ENCODE peak calls at places on chromosomes 1 and 21, in five cellular contexts. D, V, E, W and J are unnamed samples.

GRCh38 chr1:37951041-37951782 is 4.4 kb upstream of the INPP5B start:
- DNase-seq in W (no peak), D (no peak), E (no peak), V (no peak), J (no peak)

GRCh38 chr1:51025374-51025773 is 55.3 kb downstream of the CDKN2C start:
- DNase-seq in D (no peak), E (no peak), V (no peak), W (no peak), J (no peak)

GRCh38 chr1:54277451-54278355 is 77.7 kb downstream of the MRPL37 start:
- DNase-seq in V (no peak), D (no peak), E (no peak), W (peak; percentile 51), J (no peak)

GRCh38 chr1:56824956-56825355 is 5.8 kb upstream of the FYB2 start:
- DNase-seq in V (no peak), D (no peak), W (no peak), E (no peak), J (no peak)

GRCh38 chr1:247430430-247430829 is 14.5 kb downstream of the NLRP3 start:
- DNase-seq in V (no peak), D (no peak), E (no peak), W (no peak), J (no peak)

GRCh38 chr1:36125129-36125991 is at the start of gene COL8A2:
- DNase-seq in D (no peak), V (no peak), E (no peak), W (no peak), J (peak; percentile 65)

GRCh38 chr1:31788825-31789256 is 24.7 kb upstream of the ADGRB2 start:
- DNase-seq in V (peak; percentile 76), W (peak; percentile 86), D (no peak), E (no peak), J (no peak)

GRCh38 chr1:212727386-212728181 is 27.9 kb upstream of the BATF3 start:
- DNase-seq in D (no peak), V (peak; percentile 93), W (peak; percentile 31), E (no peak), J (no peak)

GRCh38 chr1:204726478-204726877 is 40.9 kb upstream of the LRRN2 start:
- DNase-seq in V (peak; percentile 67), W (peak; percentile 3), E (no peak), D (no peak), J (no peak)

GRCh38 chr1:85327759-85328158 is 51.3 kb upstream of the BCL10 start:
- DNase-seq in D (no peak), V (no peak), E (no peak), W (no peak), J (no peak)

GRCh38 chr1:165635329-165635728 is 4.3 kb downstream of the MGST3 start:
- DNase-seq in V (no peak), D (no peak), W (no peak), E (no peak), J (no peak)
- H3K4me3 ChIP-seq in V (no peak overlapping the region), D (no peak overlapping the region), W (no peak overlapping the region), E (no peak overlapping the region), J (no peak overlapping the region)

DNA sequence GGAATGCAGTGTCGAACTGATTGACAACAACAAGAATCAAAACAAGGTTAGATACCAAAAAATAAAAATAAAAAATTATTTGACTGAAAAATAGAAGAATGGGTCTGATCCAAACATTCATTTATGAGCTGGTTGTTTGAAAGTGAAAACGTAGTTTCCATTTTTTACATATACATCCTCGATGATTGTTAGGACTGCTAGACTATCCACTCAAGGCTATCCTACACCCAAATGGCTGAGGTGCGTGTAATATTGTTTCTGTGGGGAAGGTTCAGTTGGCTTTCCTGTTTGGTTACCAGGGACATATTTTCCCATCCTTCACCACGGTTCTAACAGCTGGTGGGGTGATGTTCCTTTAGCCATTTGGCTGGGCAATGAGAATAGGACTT is 66.2 kb downstream of the MAP3K7CL start:
- DNase-seq in W (no peak), D (no peak), E (no peak), V (no peak), J (no peak)
- H3K4me3 ChIP-seq in W (no peak overlapping the region), D (peak overlapping the region; percentile 18), E (peak overlapping the region; percentile 32), V (no peak overlapping the region), J (peak overlapping the region; percentile 30)

DNA sequence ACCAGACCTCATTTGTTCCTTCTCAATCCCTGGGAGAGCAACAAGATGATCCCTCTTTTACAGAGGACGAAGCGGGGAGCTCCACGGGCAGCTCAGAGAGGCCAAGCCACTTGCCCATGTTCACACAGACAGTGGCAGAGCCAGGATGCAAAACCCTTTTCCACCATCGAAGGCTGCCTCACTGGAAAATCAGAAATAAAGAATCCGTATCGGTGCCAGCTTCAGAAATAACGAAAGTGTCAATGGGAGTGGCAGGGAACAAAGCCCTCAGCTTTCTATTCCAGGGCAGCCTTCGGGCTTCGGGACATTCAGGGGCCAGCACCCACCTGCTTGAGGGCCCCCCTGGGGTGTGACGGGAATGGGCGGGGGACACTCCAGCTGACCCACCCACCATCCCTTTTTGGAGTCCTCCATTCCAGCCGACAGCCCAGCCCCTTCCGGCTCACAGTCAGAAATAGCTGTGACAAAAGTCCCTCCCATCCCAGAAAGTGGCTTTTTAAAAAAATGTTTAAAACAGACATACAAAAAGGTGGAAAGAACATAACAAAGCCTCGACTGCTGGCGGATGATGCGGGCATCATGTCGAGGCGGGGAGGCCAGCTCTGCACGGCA is 6.0 kb downstream of the IFFO2 start:
- DNase-seq in V (no peak), E (peak; percentile 63), W (no peak), D (no peak), J (peak; percentile 74)
- H3K4me3 ChIP-seq in V (peak overlapping the region; percentile 31), E (peak overlapping the region; percentile 46), W (peak overlapping the region; percentile 42), D (peak overlapping the region; percentile 48), J (peak overlapping the region; percentile 52)

GRCh38 chr21:45030637-45031218 is 43.7 kb upstream of the ADARB1 start:
- DNase-seq in V (no peak), E (peak; percentile 8), W (peak; percentile 69), D (no peak), J (no peak)
- H3K4me3 ChIP-seq in V (no peak overlapping the region), E (no peak overlapping the region), W (no peak overlapping the region), D (no peak overlapping the region), J (no peak overlapping the region)

DNA sequence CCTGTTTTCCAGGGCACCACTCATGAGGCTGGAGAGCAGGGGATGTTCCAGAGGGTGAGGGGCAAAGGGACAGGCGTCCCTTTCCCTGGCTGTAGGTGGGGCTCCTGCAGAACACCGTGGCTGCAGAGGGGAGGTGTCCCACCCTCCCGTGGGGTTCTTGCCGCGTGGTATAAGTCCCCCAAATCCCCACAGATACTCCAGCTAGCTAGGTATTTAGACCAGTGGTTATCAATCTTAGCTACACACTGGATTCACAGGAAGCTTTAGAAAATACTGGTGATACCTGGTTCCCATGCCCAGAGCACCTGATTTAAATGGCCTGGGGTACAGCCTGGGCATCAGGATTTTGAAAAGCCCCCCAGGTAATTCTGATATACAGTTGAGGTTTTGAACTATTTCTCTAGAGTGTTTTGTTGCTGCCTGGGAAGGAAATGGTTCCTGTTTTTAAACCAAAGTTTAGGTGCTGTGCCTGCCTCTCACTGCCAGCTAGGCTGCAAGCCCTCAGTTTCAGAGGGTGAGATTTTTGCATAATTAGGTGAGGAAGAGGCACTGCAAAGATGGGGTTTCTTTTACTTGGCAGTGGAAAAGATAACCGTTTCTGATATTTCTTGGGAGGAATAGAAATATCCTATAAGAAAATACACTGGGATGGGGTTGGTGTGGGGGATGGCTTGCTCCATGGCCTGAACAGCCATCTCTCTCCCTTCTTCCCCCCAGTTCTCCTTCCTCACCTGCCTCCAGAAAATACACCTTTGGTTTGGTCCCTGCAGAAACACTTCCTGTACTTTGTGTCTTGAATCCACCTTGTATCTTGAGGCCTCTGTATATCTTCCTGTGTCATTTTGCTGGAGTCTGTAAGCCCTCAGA is 51.7 kb downstream of the RASSF5 start:
- DNase-seq in D (no peak), V (no peak), E (no peak), W (no peak), J (no peak)
- H3K4me3 ChIP-seq in D (peak overlapping the region; percentile 63), V (no peak overlapping the region), E (no peak overlapping the region), W (no peak overlapping the region), J (peak overlapping the region; percentile 65)

GRCh38 chr1:184299796-184300195 is 87.0 kb upstream of the C1orf21 start:
- DNase-seq in D (no peak), V (no peak), W (no peak), E (no peak), J (no peak)

GRCh38 chr1:184299076-184299790 is 87.6 kb upstream of the C1orf21 start:
- DNase-seq in D (no peak), E (no peak), W (peak; percentile 70), V (peak; percentile 93), J (no peak)

GRCh38 chr1:184296466-184297243 is 90.2 kb upstream of the C1orf21 start:
- DNase-seq in D (no peak), W (peak; percentile 91), V (peak; percentile 93), E (peak; percentile 32), J (peak; percentile 64)

GRCh38 chr1:184298321-184299052 is 88.3 kb upstream of the C1orf21 start:
- DNase-seq in V (peak; percentile 21), W (no peak), E (no peak), D (no peak), J (no peak)

GRCh38 chr1:184297244-184297750 is 89.5 kb upstream of the C1orf21 start:
- DNase-seq in W (no peak), V (no peak), E (no peak), D (no peak), J (no peak)
- H3K4me3 ChIP-seq in W (no peak overlapping the region), V (no peak overlapping the region), E (no peak overlapping the region), D (no peak overlapping the region), J (no peak overlapping the region)

GRCh38 chr21:39345440-39345839 is 3.4 kb downstream of the HMGN1 start:
- DNase-seq in W (no peak), V (no peak), D (no peak), E (no peak), J (no peak)
- H3K4me3 ChIP-seq in W (no peak overlapping the region), V (peak overlapping the region; percentile 45), D (peak overlapping the region; percentile 84), E (no peak overlapping the region), J (no peak overlapping the region)

DNA sequence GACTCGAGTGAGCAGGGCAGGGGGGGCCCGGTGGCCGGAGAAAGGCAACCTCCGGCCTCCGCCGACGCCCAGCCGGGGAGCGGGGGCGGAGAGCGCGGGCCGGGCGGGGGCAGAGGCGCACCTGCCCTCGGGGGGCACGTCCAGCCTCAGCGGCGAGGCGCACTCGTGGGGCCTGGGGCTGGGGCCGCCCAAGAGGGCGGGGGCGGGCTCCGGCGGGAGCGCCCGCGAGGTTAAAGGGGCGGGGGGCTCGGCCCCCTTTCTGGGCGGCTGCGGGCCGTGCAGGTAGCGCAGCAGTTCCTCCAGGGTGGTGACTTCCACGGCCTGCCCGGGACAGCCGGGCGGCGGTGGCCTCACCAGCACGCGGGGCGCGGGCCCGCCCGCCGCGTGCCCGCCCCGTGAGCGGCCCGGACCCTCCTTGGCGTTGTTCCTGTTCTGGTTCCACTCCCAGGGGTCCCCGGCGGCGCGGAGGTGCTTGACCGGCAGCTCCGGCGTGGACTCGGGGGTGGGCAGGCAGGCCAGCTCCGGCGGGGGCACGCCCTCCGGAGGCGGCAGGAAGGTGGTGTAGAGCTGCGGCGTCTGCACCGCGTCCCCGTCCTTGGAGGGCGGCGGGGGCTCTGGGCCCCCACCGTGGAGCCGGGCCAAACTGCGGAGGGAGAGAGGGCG is 13.6 kb downstream of the SEMA6C start:
- DNase-seq in E (no peak), V (no peak), W (no peak), D (no peak), J (no peak)
- H3K4me3 ChIP-seq in E (no peak overlapping the region), V (no peak overlapping the region), W (no peak overlapping the region), D (peak overlapping the region; percentile 53), J (peak overlapping the region; percentile 51)